ENCODE peak calls at places on chromosome 19, in five cellular contexts. One of them, this sample, is unnamed.
A peak's percentile ranks its signal among the peaks of the same experiment; 100 is the strongest.

GRCh38 chr19:51016798-51017683 is 2.5 kb downstream of the KLK10 start:
- DNase-seq in right cardiac atrium: peak; percentile 84
- DNase-seq in GM23338: peak; percentile 94
- DNase-seq in tibial nerve: peak; percentile 21
- DNase-seq in cardiac muscle cell: peak; percentile 47
- DNase-seq in this sample: peak; percentile 87

GRCh38 chr19:43643326-43643725 is 3.7 kb upstream of the CADM4 start:
- DNase-seq in right cardiac atrium: no peak
- DNase-seq in GM23338: no peak
- DNase-seq in tibial nerve: no peak
- DNase-seq in cardiac muscle cell: no peak
- DNase-seq in this sample: no peak

GRCh38 chr19:18932216-18932841 is 8.7 kb downstream of the HOMER3 start:
- DNase-seq in right cardiac atrium: peak; percentile 94
- DNase-seq in GM23338: peak; percentile 98
- DNase-seq in tibial nerve: peak; percentile 67
- DNase-seq in cardiac muscle cell: peak; percentile 51
- DNase-seq in this sample: peak; percentile 85

GRCh38 chr19:35229601-35230000 is 1.1 kb upstream of the FAM187B start:
- DNase-seq in right cardiac atrium: no peak
- DNase-seq in GM23338: no peak
- DNase-seq in tibial nerve: no peak
- DNase-seq in cardiac muscle cell: no peak
- DNase-seq in this sample: no peak

GRCh38 chr19:53953383-53953782 is 9.4 kb upstream of the CACNG8 start:
- DNase-seq in right cardiac atrium: no peak
- DNase-seq in GM23338: no peak
- DNase-seq in tibial nerve: no peak
- DNase-seq in cardiac muscle cell: no peak
- DNase-seq in this sample: no peak

GRCh38 chr19:34282611-34283519 is 28.5 kb downstream of the GARRE1 start:
- DNase-seq in right cardiac atrium: no peak
- DNase-seq in GM23338: no peak
- DNase-seq in tibial nerve: no peak
- DNase-seq in cardiac muscle cell: no peak
- DNase-seq in this sample: no peak

GRCh38 chr19:44848036-44848804 is 2.1 kb downstream of the NECTIN2 start:
- DNase-seq in right cardiac atrium: peak; percentile 71
- DNase-seq in GM23338: peak; percentile 87
- DNase-seq in tibial nerve: no peak
- DNase-seq in cardiac muscle cell: peak; percentile 56
- DNase-seq in this sample: no peak

GRCh38 chr19:58395979-58396627 is 647 bp downstream of the RNF225 start:
- DNase-seq in right cardiac atrium: peak; percentile 61
- DNase-seq in GM23338: peak; percentile 71
- DNase-seq in tibial nerve: no peak
- DNase-seq in cardiac muscle cell: peak; percentile 35
- DNase-seq in this sample: no peak

GRCh38 chr19:722553-723101 is 13.9 kb downstream of the PALM start:
- DNase-seq in right cardiac atrium: peak; percentile 86
- DNase-seq in GM23338: no peak
- DNase-seq in tibial nerve: no peak
- DNase-seq in cardiac muscle cell: no peak
- DNase-seq in this sample: no peak

GRCh38 chr19:1017115-1017905 is 3.6 kb downstream of the TMEM259 start:
- DNase-seq in right cardiac atrium: peak; percentile 63
- DNase-seq in GM23338: no peak
- DNase-seq in tibial nerve: no peak
- DNase-seq in cardiac muscle cell: no peak
- DNase-seq in this sample: no peak

GRCh38 chr19:49117677-49118564 is 1.0 kb downstream of the C19orf73 start:
- DNase-seq in right cardiac atrium: peak; percentile 77
- DNase-seq in GM23338: no peak
- DNase-seq in tibial nerve: no peak
- DNase-seq in cardiac muscle cell: no peak
- DNase-seq in this sample: no peak

GRCh38 chr19:8302357-8302691 is 5.8 kb downstream of the CD320 start:
- DNase-seq in right cardiac atrium: peak; percentile 85
- DNase-seq in GM23338: no peak
- DNase-seq in tibial nerve: peak; percentile 14
- DNase-seq in cardiac muscle cell: no peak
- DNase-seq in this sample: no peak

GRCh38 chr19:12952488-12953455 is 4.3 kb downstream of the GADD45GIP1 start:
- DNase-seq in right cardiac atrium: peak; percentile 78
- DNase-seq in GM23338: no peak
- DNase-seq in tibial nerve: no peak
- DNase-seq in cardiac muscle cell: peak; percentile 77
- DNase-seq in this sample: no peak

GRCh38 chr19:50772408-50773311 is 2.4 kb downstream of the GPR32 start:
- DNase-seq in right cardiac atrium: no peak
- DNase-seq in GM23338: peak; percentile 68
- DNase-seq in tibial nerve: no peak
- DNase-seq in cardiac muscle cell: peak; percentile 20
- DNase-seq in this sample: no peak

GRCh38 chr19:18865106-18865972 is 30.6 kb downstream of the CERS1 start:
- DNase-seq in right cardiac atrium: no peak
- DNase-seq in GM23338: no peak
- DNase-seq in tibial nerve: no peak
- DNase-seq in cardiac muscle cell: no peak
- DNase-seq in this sample: no peak

GRCh38 chr19:49213791-49214190 is 56.2 kb downstream of the TRPM4 start:
- DNase-seq in right cardiac atrium: no peak
- DNase-seq in GM23338: peak; percentile 80
- DNase-seq in tibial nerve: no peak
- DNase-seq in cardiac muscle cell: no peak
- DNase-seq in this sample: no peak

GRCh38 chr19:41872775-41873647 is 4.1 kb upstream of the CD79A start:
- DNase-seq in right cardiac atrium: peak; percentile 82
- DNase-seq in GM23338: peak; percentile 96
- DNase-seq in tibial nerve: no peak
- DNase-seq in cardiac muscle cell: peak; percentile 71
- DNase-seq in this sample: peak; percentile 63

GRCh38 chr19:38670921-38671398 is 23.5 kb downstream of the ACTN4 start:
- DNase-seq in right cardiac atrium: no peak
- DNase-seq in GM23338: no peak
- DNase-seq in tibial nerve: no peak
- DNase-seq in cardiac muscle cell: no peak
- DNase-seq in this sample: no peak

GRCh38 chr19:5935473-5936307 is 21.6 kb downstream of the CAPS start:
- DNase-seq in right cardiac atrium: peak; percentile 75
- DNase-seq in GM23338: no peak
- DNase-seq in tibial nerve: no peak
- DNase-seq in cardiac muscle cell: no peak
- DNase-seq in this sample: no peak

GRCh38 chr19:18716857-18717256 is 33.4 kb downstream of the CRTC1 start:
- DNase-seq in right cardiac atrium: no peak
- DNase-seq in GM23338: no peak
- DNase-seq in tibial nerve: no peak
- DNase-seq in cardiac muscle cell: no peak
- DNase-seq in this sample: no peak

GRCh38 chr19:42185281-42185680 is 32.2 kb downstream of the DEDD2 start:
- DNase-seq in right cardiac atrium: no peak
- DNase-seq in GM23338: no peak
- DNase-seq in tibial nerve: no peak
- DNase-seq in cardiac muscle cell: peak; percentile 56
- DNase-seq in this sample: no peak

GRCh38 chr19:48501446-48501960 is 10.1 kb downstream of the LMTK3 start:
- DNase-seq in right cardiac atrium: peak; percentile 62
- DNase-seq in GM23338: peak; percentile 99
- DNase-seq in tibial nerve: no peak
- DNase-seq in cardiac muscle cell: no peak
- DNase-seq in this sample: peak; percentile 96

GRCh38 chr19:29666634-29667389 is 1.6 kb downstream of the PLEKHF1 start:
- DNase-seq in right cardiac atrium: peak; percentile 90
- DNase-seq in GM23338: peak; percentile 71
- DNase-seq in tibial nerve: peak; percentile 60
- DNase-seq in cardiac muscle cell: peak; percentile 82
- DNase-seq in this sample: no peak

GRCh38 chr19:29665826-29666633 is 769 bp downstream of the PLEKHF1 start:
- DNase-seq in right cardiac atrium: peak; percentile 90
- DNase-seq in GM23338: peak; percentile 90
- DNase-seq in tibial nerve: no peak
- DNase-seq in cardiac muscle cell: peak; percentile 73
- DNase-seq in this sample: peak; percentile 47

GRCh38 chr19:29668746-29669609 is 3.7 kb downstream of the PLEKHF1 start:
- DNase-seq in right cardiac atrium: no peak
- DNase-seq in GM23338: no peak
- DNase-seq in tibial nerve: no peak
- DNase-seq in cardiac muscle cell: no peak
- DNase-seq in this sample: no peak

GRCh38 chr19:29667390-29667783 is 2.1 kb downstream of the PLEKHF1 start:
- DNase-seq in right cardiac atrium: peak; percentile 57
- DNase-seq in GM23338: no peak
- DNase-seq in tibial nerve: no peak
- DNase-seq in cardiac muscle cell: no peak
- DNase-seq in this sample: no peak

DNA sequence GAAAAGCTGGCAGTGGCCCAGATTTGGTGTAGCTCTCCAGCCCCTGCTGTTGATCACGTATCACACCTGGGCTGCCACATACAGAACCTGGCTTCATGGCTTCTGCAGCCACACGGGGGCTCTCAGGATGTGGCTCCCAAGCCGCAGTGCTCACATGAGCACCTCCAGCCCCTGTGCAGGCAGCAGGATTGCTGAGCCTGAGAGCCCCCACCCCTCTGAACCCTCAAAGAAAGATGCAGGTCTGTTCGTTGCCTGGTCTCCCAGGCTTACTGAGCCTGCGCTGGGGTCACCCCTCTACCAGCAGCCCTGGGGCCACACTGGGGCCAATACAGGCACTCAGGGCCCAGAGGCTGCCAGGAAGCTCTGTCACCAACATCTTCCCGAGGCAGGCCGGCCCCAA is 2.7 kb downstream of the PLEKHF1 start:
- DNase-seq in right cardiac atrium: no peak
- DNase-seq in GM23338: no peak
- DNase-seq in tibial nerve: no peak
- DNase-seq in cardiac muscle cell: no peak
- DNase-seq in this sample: no peak
- H3K4me1 ChIP-seq in right cardiac atrium: peaks cover 19% of the 10 kb centered on the region
- H3K4me1 ChIP-seq in GM23338: peaks cover 10% of the 10 kb centered on the region
- H3K4me1 ChIP-seq in tibial nerve: peaks cover 86% of the 10 kb centered on the region
- H3K4me1 ChIP-seq in cardiac muscle cell: peaks cover 11% of the 10 kb centered on the region
- H3K4me1 ChIP-seq in this sample: peaks cover 8% of the 10 kb centered on the region

GRCh38 chr19:55255618-55256423 is 3.0 kb downstream of the PPP6R1 start:
- DNase-seq in right cardiac atrium: peak; percentile 53
- DNase-seq in GM23338: no peak
- DNase-seq in tibial nerve: no peak
- DNase-seq in cardiac muscle cell: peak; percentile 5
- DNase-seq in this sample: no peak

GRCh38 chr19:55258828-55259539 is at the start of gene PPP6R1:
- DNase-seq in right cardiac atrium: peak; percentile 99
- DNase-seq in GM23338: peak; percentile 97
- DNase-seq in tibial nerve: peak; percentile 93
- DNase-seq in cardiac muscle cell: peak; percentile 100
- DNase-seq in this sample: peak; percentile 85

GRCh38 chr19:55258476-55258827 is 365 bp downstream of the PPP6R1 start:
- DNase-seq in right cardiac atrium: no peak
- DNase-seq in GM23338: no peak
- DNase-seq in tibial nerve: no peak
- DNase-seq in cardiac muscle cell: no peak
- DNase-seq in this sample: no peak

GRCh38 chr19:55257461-55258411 is 1.1 kb downstream of the PPP6R1 start:
- DNase-seq in right cardiac atrium: no peak
- DNase-seq in GM23338: peak; percentile 46
- DNase-seq in tibial nerve: no peak
- DNase-seq in cardiac muscle cell: peak; percentile 17
- DNase-seq in this sample: no peak

DNA sequence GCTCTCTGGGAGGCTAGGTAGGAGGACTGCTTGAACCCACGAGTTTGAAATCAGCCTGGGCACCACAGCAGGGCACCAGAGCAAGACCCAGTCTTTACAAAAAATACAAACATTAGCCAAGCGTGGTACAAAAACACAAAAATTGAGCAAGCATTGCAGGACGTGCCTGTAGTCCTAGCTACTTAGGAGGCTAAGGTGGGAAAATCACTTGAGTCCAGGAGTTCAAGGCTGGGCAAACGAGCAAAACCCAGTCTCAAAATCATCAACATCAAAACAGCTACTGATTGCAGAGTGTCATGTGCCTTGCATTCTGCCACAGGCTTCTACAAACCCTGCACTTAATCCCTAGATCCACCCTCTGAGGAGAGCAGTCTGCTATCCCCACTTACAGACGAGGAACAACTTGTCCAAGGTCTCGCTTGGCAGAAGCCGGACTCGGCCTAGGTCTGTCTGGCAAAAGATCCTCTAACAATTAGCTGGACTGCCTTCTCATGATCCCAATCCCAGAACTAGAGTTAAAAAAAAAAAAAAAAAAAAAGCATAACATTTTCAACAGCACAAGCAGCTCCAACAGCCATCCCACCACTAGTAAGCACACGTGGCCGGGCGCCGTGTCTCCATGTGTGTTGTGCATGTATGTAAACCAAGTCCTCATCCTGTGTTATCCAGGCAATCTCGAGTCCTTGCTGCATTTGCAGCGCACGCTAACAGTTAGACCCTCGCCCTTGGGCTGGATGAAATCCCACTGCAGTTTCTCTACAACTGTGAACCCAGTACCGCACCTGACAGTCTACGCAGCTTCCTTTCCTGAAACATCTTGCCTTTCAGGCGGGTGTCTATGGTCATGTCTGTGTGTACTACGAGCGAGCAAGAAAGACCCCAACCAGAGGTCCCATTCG is 2.0 kb downstream of the PPP6R1 start:
- DNase-seq in right cardiac atrium: no peak
- DNase-seq in GM23338: no peak
- DNase-seq in tibial nerve: no peak
- DNase-seq in cardiac muscle cell: no peak
- DNase-seq in this sample: no peak
- H3K4me1 ChIP-seq in right cardiac atrium: peaks cover 18% of the 10 kb centered on the region
- H3K4me1 ChIP-seq in GM23338: peaks cover 30% of the 10 kb centered on the region
- H3K4me1 ChIP-seq in tibial nerve: peaks cover 68% of the 10 kb centered on the region
- H3K4me1 ChIP-seq in cardiac muscle cell: peaks cover 15% of the 10 kb centered on the region
- H3K4me1 ChIP-seq in this sample: peaks cover 4% of the 10 kb centered on the region

GRCh38 chr19:14070268-14071050 is 2.1 kb upstream of the MISP3 start:
- DNase-seq in right cardiac atrium: peak; percentile 69
- DNase-seq in GM23338: no peak
- DNase-seq in tibial nerve: no peak
- DNase-seq in cardiac muscle cell: no peak
- DNase-seq in this sample: no peak

GRCh38 chr19:14062558-14062855 is 631 bp upstream of the PALM3 start:
- DNase-seq in right cardiac atrium: no peak
- DNase-seq in GM23338: no peak
- DNase-seq in tibial nerve: no peak
- DNase-seq in cardiac muscle cell: no peak
- DNase-seq in this sample: no peak

GRCh38 chr19:14063100-14063499 is 1.2 kb upstream of the PALM3 start:
- DNase-seq in right cardiac atrium: no peak
- DNase-seq in GM23338: no peak
- DNase-seq in tibial nerve: no peak
- DNase-seq in cardiac muscle cell: peak; percentile 11
- DNase-seq in this sample: no peak

GRCh38 chr19:14061751-14062557 is at the start of gene PALM3:
- DNase-seq in right cardiac atrium: no peak
- DNase-seq in GM23338: no peak
- DNase-seq in tibial nerve: no peak
- DNase-seq in cardiac muscle cell: no peak
- DNase-seq in this sample: no peak

GRCh38 chr19:14066139-14066538 is 4.3 kb upstream of the PALM3 start:
- DNase-seq in right cardiac atrium: no peak
- DNase-seq in GM23338: no peak
- DNase-seq in tibial nerve: no peak
- DNase-seq in cardiac muscle cell: no peak
- DNase-seq in this sample: no peak
- H3K4me1 ChIP-seq in right cardiac atrium: no peaks in the 10 kb centered on the region
- H3K4me1 ChIP-seq in GM23338: peaks cover 2% of the 10 kb centered on the region
- H3K4me1 ChIP-seq in tibial nerve: no peaks in the 10 kb centered on the region
- H3K4me1 ChIP-seq in cardiac muscle cell: no peaks in the 10 kb centered on the region
- H3K4me1 ChIP-seq in this sample: peaks cover 2% of the 10 kb centered on the region

GRCh38 chr19:4712771-4713170 is 10.9 kb downstream of the DPP9 start:
- DNase-seq in right cardiac atrium: peak; percentile 54
- DNase-seq in GM23338: no peak
- DNase-seq in tibial nerve: no peak
- DNase-seq in cardiac muscle cell: no peak
- DNase-seq in this sample: no peak
- H3K4me1 ChIP-seq in right cardiac atrium: peaks cover 6% of the 10 kb centered on the region
- H3K4me1 ChIP-seq in GM23338: no peaks in the 10 kb centered on the region
- H3K4me1 ChIP-seq in tibial nerve: peaks cover 46% of the 10 kb centered on the region
- H3K4me1 ChIP-seq in cardiac muscle cell: no peaks in the 10 kb centered on the region
- H3K4me1 ChIP-seq in this sample: no peaks in the 10 kb centered on the region